ENCODE peak calls at places on chromosomes 11 and 22, in five cellular contexts. Y, A, M, F and C are unnamed samples.

GRCh38 chr11:976431-977160 is 50.9 kb downstream of the AP2A2 start:
- DNase-seq in Y (no peak), A (no peak), M (no peak), F (no peak), C (no peak)

GRCh38 chr22:42887523-42888507 is 30.7 kb upstream of the ARFGAP3 start:
- DNase-seq in Y (no peak), A (no peak), M (no peak), F (no peak), C (no peak)

GRCh38 chr11:126149759-126150236 is 61.7 kb downstream of the RPUSD4 start:
- DNase-seq in Y (no peak), A (no peak), M (no peak), F (no peak), C (no peak)

GRCh38 chr22:27737521-27737920 is 64.0 kb downstream of the MN1 start:
- DNase-seq in Y (no peak), A (no peak), M (no peak), F (no peak), C (no peak)

GRCh38 chr11:119483881-119484371 is 61.0 kb upstream of the THY1 start:
- DNase-seq in Y (no peak), A (no peak), M (no peak), F (no peak), C (no peak)

GRCh38 chr11:127345819-127346459 is 345.4 kb upstream of the KIRREL3 start:
- DNase-seq in Y (peak; percentile 25), A (peak; percentile 72), M (peak; percentile 13), F (no peak), C (peak; percentile 22)

GRCh38 chr11:16082532-16083055 is 273.8 kb downstream of the SOX6 start:
- DNase-seq in Y (no peak), A (no peak), M (peak; percentile 19), F (no peak), C (no peak)

GRCh38 chr11:120180571-120181445 is 30.0 kb upstream of the OAF start:
- DNase-seq in Y (no peak), A (peak; percentile 53), M (peak; percentile 20), F (no peak), C (no peak)

GRCh38 chr11:118415051-118415738 is 13.8 kb downstream of the ATP5MG start:
- DNase-seq in Y (no peak), A (no peak), M (no peak), F (no peak), C (no peak)

GRCh38 chr22:24483966-24484545 is 11.1 kb upstream of the UPB1 start:
- DNase-seq in Y (no peak), A (no peak), M (no peak), F (no peak), C (no peak)

GRCh38 chr22:17997456-17997855 is 26.9 kb downstream of the MICAL3 start:
- DNase-seq in Y (no peak), A (no peak), M (no peak), F (no peak), C (no peak)

GRCh38 chr22:49753961-49754673 is 73.6 kb downstream of the BRD1 start:
- DNase-seq in Y (no peak), A (no peak), M (no peak), F (no peak), C (no peak)

GRCh38 chr22:30228509-30229359 is 17.8 kb downstream of the LIF start:
- DNase-seq in Y (peak; percentile 55), A (no peak), M (no peak), F (no peak), C (no peak)

GRCh38 chr22:21599053-21599893 is 30.5 kb downstream of the YDJC start:
- DNase-seq in Y (no peak), A (no peak), M (no peak), F (no peak), C (no peak)

GRCh38 chr22:29072193-29072978 is 449 bp upstream of the KREMEN1 start:
- DNase-seq in Y (peak; percentile 63), A (peak; percentile 98), M (peak; percentile 89), F (no peak), C (no peak)

GRCh38 chr11:112082729-112083128 is 3.8 kb downstream of the TIMM8B start:
- DNase-seq in Y (no peak), A (no peak), M (no peak), F (no peak), C (peak; percentile 82)

GRCh38 chr11:86999859-87000753 is 37.6 kb upstream of the TMEM135 start:
- DNase-seq in Y (no peak), A (peak; percentile 25), M (peak; percentile 99), F (no peak), C (no peak)

GRCh38 chr11:111974451-111974850 is 37.3 kb downstream of the DIXDC1 start:
- DNase-seq in Y (no peak), A (no peak), M (no peak), F (no peak), C (no peak)

GRCh38 chr11:119783466-119784400 is 54.7 kb upstream of the NECTIN1 start:
- DNase-seq in Y (no peak), A (no peak), M (no peak), F (no peak), C (no peak)

GRCh38 chr11:15114501-15115475 is at the start of gene INSC:
- DNase-seq in Y (no peak), A (peak; percentile 74), M (no peak), F (no peak), C (no peak)

GRCh38 chr11:89381094-89381493 is 110.1 kb downstream of the NOX4 start:
- DNase-seq in Y (no peak), A (peak; percentile 17), M (no peak), F (no peak), C (no peak)

GRCh38 chr11:61908730-61909622 is 8.4 kb downstream of the RAB3IL1 start:
- DNase-seq in Y (no peak), A (peak; percentile 73), M (no peak), F (no peak), C (no peak)

GRCh38 chr22:27461470-27461869 is 340.1 kb downstream of the MN1 start:
- DNase-seq in Y (peak; percentile 40), A (peak; percentile 88), M (no peak), F (no peak), C (no peak)

GRCh38 chr11:9092846-9093778 is 1.7 kb upstream of the SCUBE2 start:
- DNase-seq in Y (no peak), A (no peak), M (no peak), F (no peak), C (no peak)

GRCh38 chr11:72586591-72587090 is 87.6 kb downstream of the PDE2A start:
- DNase-seq in Y (no peak), A (no peak), M (no peak), F (no peak), C (no peak)

GRCh38 chr11:122068096-122068495 is 47.9 kb downstream of the BLID start:
- DNase-seq in Y (no peak), A (no peak), M (no peak), F (no peak), C (no peak)

GRCh38 chr11:36122715-36123114 is 166.5 kb downstream of the COMMD9 start:
- DNase-seq in Y (no peak), A (no peak), M (no peak), F (no peak), C (no peak)
- TF ChIP-seq REST in Y (no peak), A (no peak), M (no peak), F (no peak), C (no peak)

GRCh38 chr11:58358969-58359368 is at the start of gene OR5B17:
- DNase-seq in Y (no peak), A (no peak), M (no peak), F (no peak), C (no peak)

DNA sequence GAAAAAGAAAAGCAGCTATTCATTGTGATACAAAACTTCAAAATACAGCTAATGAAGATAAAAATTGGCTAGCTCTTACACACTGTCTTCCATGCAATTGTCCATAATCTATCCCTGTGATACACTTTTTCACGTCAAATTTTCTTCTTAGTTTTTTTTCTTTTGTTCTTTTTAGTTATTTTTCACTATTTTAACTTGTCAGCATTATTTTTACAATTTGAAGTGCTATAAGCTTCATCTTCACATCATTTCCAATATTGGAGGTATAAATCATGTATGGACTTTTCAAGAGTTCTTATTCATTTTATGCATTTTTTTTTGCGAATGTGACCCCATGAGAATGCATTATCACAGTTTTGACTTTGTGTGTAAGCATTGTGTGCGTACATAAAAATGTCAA is 4.1 kb downstream of the OR5B17 start:
- DNase-seq in Y (no peak), A (no peak), M (no peak), F (no peak), C (no peak)
- TF ChIP-seq CTCF in Y (no peak), A (no peak), M (no peak), F (no peak), C (no peak)

GRCh38 chr11:67644472-67645418 is 5.2 kb upstream of the TBX10 start:
- DNase-seq in Y (no peak), A (peak; percentile 42), M (no peak), F (no peak), C (no peak)
- TF ChIP-seq REST in Y (no peak), A (no peak), M (no peak), F (no peak), C (no peak)

GRCh38 chr22:46428602-46429326 is 93.2 kb downstream of the TRMU start:
- DNase-seq in Y (no peak), A (no peak), M (no peak), F (no peak), C (no peak)

GRCh38 chr22:46433318-46433717 is 97.8 kb downstream of the TRMU start:
- DNase-seq in Y (no peak), A (no peak), M (no peak), F (no peak), C (no peak)

GRCh38 chr22:46429327-46429853 is 93.9 kb downstream of the TRMU start:
- DNase-seq in Y (no peak), A (no peak), M (no peak), F (no peak), C (no peak)

GRCh38 chr22:46430961-46431838 is 95.7 kb downstream of the TRMU start:
- DNase-seq in Y (no peak), A (no peak), M (peak; percentile 72), F (no peak), C (no peak)

DNA sequence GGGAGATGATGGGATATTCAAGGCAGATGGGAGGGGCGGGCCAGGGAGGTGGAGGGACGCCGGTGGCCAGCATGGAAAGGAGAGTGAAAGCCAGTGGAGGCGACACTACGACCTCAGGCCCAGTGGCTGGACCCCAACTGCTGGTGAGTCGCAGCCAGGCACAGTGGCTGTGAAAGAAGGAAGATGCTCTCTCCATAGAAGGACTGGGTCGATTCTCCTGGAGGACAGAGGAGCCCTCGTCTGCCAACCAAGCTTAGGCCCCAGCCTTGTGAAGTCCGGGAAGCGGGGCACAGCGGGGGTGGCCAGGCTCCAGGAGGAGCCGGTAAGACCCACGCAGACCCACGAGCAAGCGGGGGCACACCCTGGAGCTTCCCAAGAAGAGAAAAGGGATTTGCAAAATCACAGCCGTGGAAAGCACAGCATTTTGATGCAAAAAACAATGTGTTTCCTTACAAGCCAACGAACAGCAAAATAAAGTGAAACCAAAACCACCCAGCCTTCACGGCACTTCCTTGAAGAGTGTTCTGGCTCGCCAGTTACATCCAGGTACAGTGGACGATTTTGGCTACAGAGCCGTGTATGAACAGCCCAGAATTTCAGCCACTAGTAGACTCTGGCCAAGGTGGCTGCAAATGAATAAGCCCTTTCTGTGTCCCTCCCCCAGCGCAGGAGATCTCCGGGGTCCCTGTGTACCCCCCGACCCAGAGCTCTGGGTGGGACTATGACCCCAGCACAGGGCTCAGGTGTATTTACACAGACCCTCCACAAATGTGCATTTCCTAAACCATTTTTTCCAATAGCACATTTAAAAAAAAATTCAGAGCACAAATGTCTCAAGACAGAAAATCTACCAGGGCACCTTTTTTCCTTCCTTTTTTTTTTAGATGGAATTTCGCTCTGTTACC is 96.9 kb downstream of the TRMU start:
- DNase-seq in Y (no peak), A (no peak), M (no peak), F (no peak), C (no peak)
- TF ChIP-seq CTCF in Y (no peak), A (no peak), M (no peak), F (no peak), C (no peak)

GRCh38 chr22:45893516-45893915 is 83.4 kb downstream of the WNT7B start:
- DNase-seq in Y (no peak), A (no peak), M (no peak), F (no peak), C (no peak)
- TF ChIP-seq REST in Y (no peak), A (no peak), M (no peak), F (no peak), C (no peak)